ENCODE peak calls at places on chromosomes 16 and 17, in four cellular contexts. H is IMR-90, M is H9, J is H1. E is an unnamed sample.

GRCh38 chr17:60554377-60554788 is 28.3 kb upstream of the APPBP2 start:
- DNase-seq in H (peak), M (no peak), J (no peak), E (no peak)

GRCh38 chr17:19372004-19372365 is 6.3 kb upstream of the MAPK7 start:
- DNase-seq in H (no peak), M (no peak), J (no peak), E (no peak)

GRCh38 chr16:84839956-84840355 is 20.2 kb downstream of the CRISPLD2 start:
- DNase-seq in H (peak), M (no peak), J (no peak), E (no peak)

GRCh38 chr16:85395913-85396878 is 216.9 kb upstream of the GSE1 start:
- DNase-seq in H (peak), M (no peak), J (peak), E (no peak)

GRCh38 chr16:11066231-11066870 is 122.0 kb downstream of the CLEC16A start:
- DNase-seq in H (no peak), M (no peak), J (no peak), E (no peak)

GRCh38 chr16:83928341-83929055 is 24.5 kb upstream of the OSGIN1 start:
- DNase-seq in H (peak), M (no peak), J (no peak), E (peak)

GRCh38 chr17:77419547-77420475 is 279.0 kb downstream of the SEC14L1 start:
- DNase-seq in H (peak), M (peak), J (peak), E (no peak)

GRCh38 chr16:27759947-27760844 is 210.3 kb downstream of the KATNIP start:
- DNase-seq in H (no peak), M (no peak), J (no peak), E (peak)

GRCh38 chr17:42389902-42390301 is 1.7 kb upstream of the STAT3 start:
- DNase-seq in H (no peak), M (no peak), J (no peak), E (no peak)

GRCh38 chr16:24853830-24854229 is 8.1 kb downstream of the SLC5A11 start:
- DNase-seq in H (peak), M (no peak), J (peak), E (no peak)

GRCh38 chr17:7307686-7308624 is 527 bp downstream of the EIF5A start:
- DNase-seq in H (peak), M (peak), J (peak), E (no peak)

GRCh38 chr17:50269477-50270429 is 4.5 kb upstream of the TMEM92 start:
- DNase-seq in H (peak), M (peak), J (peak), E (peak)
- H2BK120ac ChIP-seq in H (peak), M (no peak), J (peak), E (peak)

DNA sequence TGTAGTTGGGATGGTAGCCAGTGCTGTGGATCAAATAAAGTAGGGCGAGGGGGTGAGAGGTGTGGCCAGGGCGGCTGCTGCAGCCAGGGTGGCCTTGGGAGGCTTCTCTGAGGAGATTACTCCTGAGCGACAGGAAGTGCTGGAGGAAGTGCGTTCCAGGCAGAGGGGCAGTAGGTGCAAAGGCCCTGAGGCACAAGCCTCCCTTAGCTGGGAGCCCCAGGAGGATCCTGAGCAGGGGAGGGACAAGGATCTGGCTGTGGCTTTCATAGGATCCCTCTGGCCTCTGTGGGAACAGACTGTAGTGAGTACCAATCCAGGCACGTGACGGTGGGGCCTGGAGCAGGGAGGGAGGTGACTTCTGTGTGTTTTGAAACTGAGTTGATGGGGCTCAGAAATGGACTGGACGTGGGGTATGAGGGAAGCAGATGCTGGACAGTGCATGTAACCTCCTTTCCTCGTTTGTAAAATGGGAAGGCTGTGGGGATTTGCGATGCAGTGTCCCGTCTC is 2.8 kb downstream of the LLGL1 start:
- DNase-seq in H (no peak), M (no peak), J (no peak), E (no peak)
- H2BK120ac ChIP-seq in H (no peak), M (no peak), J (no peak), E (no peak)

DNA sequence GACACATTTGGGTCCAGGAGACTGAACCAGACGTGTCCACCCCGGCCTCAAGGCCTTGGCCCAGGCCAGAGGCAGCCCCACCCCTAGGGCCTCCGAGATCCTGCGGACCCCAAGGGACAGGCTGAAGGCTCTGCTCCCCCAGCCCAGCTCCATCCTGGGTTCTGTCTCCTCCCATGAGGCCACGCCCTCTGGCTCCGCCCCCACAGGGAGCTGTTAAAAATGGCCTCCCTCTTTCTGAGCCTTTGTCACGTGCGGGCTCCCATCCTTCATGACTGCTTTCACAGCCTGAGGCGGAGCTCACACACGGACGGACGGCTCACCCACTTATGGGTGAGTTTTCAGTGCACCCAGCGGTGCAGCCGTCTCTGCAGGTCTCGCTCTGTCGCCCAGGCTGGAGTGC is 6.5 kb upstream of the CACNA1H start:
- DNase-seq in H (no peak), M (no peak), J (no peak), E (no peak)
- H2BK120ac ChIP-seq in H (no peak), M (no peak), J (no peak), E (no peak)

GRCh38 chr16:72794986-72795385 is 252.9 kb downstream of the ZFHX3 start:
- DNase-seq in H (no peak), M (no peak), J (no peak), E (no peak)
- H2BK120ac ChIP-seq in H (no peak), M (no peak), J (no peak), E (no peak)

GRCh38 chr16:74437-75318 is 2.2 kb upstream of the RHBDF1 start:
- DNase-seq in H (no peak), M (peak), J (no peak), E (no peak)
- H2BK120ac ChIP-seq in H (peak), M (no peak), J (peak), E (no peak)

DNA sequence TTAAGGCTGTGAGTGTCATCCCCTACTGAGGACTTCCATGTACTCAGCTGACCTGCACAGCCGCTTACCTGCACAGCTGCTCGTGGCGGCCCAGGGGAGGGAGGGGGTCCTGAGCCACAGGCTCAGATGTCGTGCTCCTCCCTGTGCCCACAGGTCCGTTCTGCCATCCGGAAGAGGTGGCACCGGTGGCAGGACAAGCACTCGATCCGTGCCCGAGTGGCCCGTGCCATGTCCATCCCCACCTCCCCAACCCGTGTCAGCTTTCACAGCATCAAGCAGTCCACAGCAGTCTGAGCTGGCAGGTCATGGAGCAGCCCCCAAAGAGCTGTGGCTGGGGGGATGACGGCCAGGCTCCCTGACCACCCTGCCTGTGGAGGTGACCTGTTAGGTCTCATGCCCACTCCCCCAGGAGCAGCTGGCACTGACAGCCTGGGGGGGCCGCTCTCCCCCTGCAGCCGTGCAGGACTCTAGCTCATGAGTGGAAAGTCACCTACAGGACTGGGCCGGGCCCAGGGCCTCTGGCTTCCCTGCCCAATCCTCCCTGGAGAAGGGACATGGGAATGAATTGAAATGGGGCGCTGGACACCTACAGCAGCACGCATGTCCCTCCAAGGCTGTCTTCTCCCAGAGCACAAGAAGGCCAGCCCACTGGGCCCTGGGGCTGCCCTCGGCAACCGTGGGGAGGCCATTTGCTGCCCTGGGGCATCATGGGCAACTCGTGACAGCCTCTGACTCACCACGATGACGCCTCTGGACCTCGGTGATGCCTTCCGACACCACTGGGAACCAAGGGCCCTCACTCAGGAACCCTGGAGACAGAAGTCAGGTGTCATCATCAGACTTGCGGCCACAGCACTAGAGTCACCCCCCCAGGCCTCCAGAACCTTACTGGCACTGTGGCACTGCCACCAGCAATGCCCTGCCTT is 9.9 kb upstream of the SPPL2C start:
- DNase-seq in H (no peak), M (no peak), J (no peak), E (peak)
- H2BK120ac ChIP-seq in H (no peak), M (no peak), J (no peak), E (no peak)

GRCh38 chr17:9151091-9151490 is 129.8 kb downstream of the NTN1 start:
- DNase-seq in H (no peak), M (no peak), J (no peak), E (no peak)

GRCh38 chr17:9146064-9146463 is 124.8 kb downstream of the NTN1 start:
- DNase-seq in H (no peak), M (no peak), J (no peak), E (no peak)

GRCh38 chr17:9148908-9149536 is 127.7 kb downstream of the NTN1 start:
- DNase-seq in H (no peak), M (no peak), J (no peak), E (no peak)

GRCh38 chr17:9144502-9145233 is 123.4 kb downstream of the NTN1 start:
- DNase-seq in H (no peak), M (no peak), J (no peak), E (no peak)

DNA sequence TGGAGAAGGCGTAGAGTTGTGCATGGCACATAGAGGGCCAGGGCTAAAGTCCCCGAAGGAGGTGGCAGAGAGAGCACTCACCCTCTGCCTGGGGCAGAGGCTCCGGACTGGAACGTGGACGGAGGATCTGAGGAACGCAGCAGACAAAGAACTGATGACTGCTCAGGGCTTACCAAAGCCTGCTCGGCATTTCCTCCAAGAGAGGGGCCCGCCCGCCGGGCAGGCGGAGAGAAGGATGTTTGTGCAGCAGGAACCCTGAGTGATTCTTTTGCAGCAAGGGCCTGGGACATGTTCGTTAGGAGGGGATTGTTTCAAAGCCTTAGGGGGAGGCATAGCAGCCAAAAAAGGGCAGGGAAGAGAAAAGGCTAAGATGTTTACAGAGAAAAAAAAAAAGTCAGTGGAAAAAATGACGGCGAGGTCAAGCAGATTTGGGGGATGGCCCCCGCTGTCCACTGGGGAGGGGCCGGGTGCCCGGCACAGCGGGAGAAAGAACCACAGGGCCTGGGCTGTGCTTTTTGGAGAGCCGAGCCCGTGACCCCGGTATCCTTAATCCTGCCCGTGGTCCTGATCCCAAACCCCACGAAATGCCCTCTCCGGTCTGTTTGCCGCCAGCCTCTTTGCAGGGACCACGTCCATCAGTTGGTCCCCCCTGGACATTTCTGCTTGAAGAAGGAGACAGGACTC is 129.2 kb downstream of the NTN1 start:
- DNase-seq in H (peak), M (no peak), J (no peak), E (peak)
- H2BK120ac ChIP-seq in H (no peak), M (no peak), J (no peak), E (no peak)

GRCh38 chr17:79797492-79798295 is 817 bp upstream of the CBX8 start:
- DNase-seq in H (no peak), M (no peak), J (peak), E (peak)
- H2BK120ac ChIP-seq in H (no peak), M (no peak), J (no peak), E (no peak)